ENCODE peak calls at places on chromosome 21, in four cellular contexts. R is GM12878, F is K562, Q is HepG2. K is an unnamed sample.

GRCh38 chr21:38308010-38308784 is 51.4 kb downstream of the KCNJ15 start:
- DNase-seq in R (no peak), F (no peak), Q (no peak), K (no peak)

GRCh38 chr21:20527691-20528090 is 470.5 kb upstream of the NCAM2 start:
- DNase-seq in R (no peak), F (no peak), Q (no peak), K (no peak)

GRCh38 chr21:39079617-39080016 is 103.6 kb downstream of the PSMG1 start:
- DNase-seq in R (no peak), F (no peak), Q (peak), K (no peak)

GRCh38 chr21:44337428-44337827 is 1.8 kb downstream of the CFAP410 start:
- DNase-seq in R (no peak), F (no peak), Q (no peak), K (no peak)

GRCh38 chr21:38256599-38257302 is at the start of gene KCNJ15:
- DNase-seq in R (no peak), F (no peak), Q (no peak), K (no peak)

GRCh38 chr21:33954395-33954794 is 38.8 kb upstream of the ATP5PO start:
- DNase-seq in R (no peak), F (no peak), Q (no peak), K (no peak)

GRCh38 chr21:31184462-31184861 is 146.2 kb upstream of the KRTAP19-8 start:
- DNase-seq in R (no peak), F (no peak), Q (no peak), K (no peak)

GRCh38 chr21:43864806-43865470 is at the start of gene AGPAT3:
- DNase-seq in R (no peak), F (peak), Q (no peak), K (no peak)

GRCh38 chr21:29338256-29338655 is 39.5 kb downstream of the BACH1 start:
- DNase-seq in R (no peak), F (no peak), Q (no peak), K (no peak)

GRCh38 chr21:41241341-41241740 is 73.4 kb downstream of the BACE2 start:
- DNase-seq in R (no peak), F (no peak), Q (no peak), K (no peak)

GRCh38 chr21:26070822-26071425 is 99.6 kb downstream of the APP start:
- DNase-seq in R (no peak), F (no peak), Q (no peak), K (no peak)
- TF ChIP-seq TCF7 in R (no peak), F (no peak), Q (no peak), K (no peak)

GRCh38 chr21:42312626-42313104 is 2.5 kb downstream of the TFF3 start:
- DNase-seq in R (no peak), F (no peak), Q (no peak), K (no peak)
- TF ChIP-seq TCF7 in R (no peak), F (no peak), Q (no peak), K (no peak)

GRCh38 chr21:42692688-42693087 is 39.3 kb downstream of the PDE9A start:
- DNase-seq in R (no peak), F (no peak), Q (no peak), K (no peak)
- TF ChIP-seq TCF7 in R (no peak), F (no peak), Q (no peak), K (no peak)

GRCh38 chr21:35716886-35717285 is 343.4 kb downstream of the SETD4 start:
- DNase-seq in R (no peak), F (no peak), Q (no peak), K (no peak)
- TF ChIP-seq TCF7 in R (no peak), F (no peak), Q (no peak), K (no peak)

GRCh38 chr21:32708069-32708468 is 19.7 kb downstream of the SYNJ1 start:
- DNase-seq in R (no peak), F (no peak), Q (no peak), K (no peak)

GRCh38 chr21:32702702-32703101 is 25.1 kb downstream of the SYNJ1 start:
- DNase-seq in R (no peak), F (no peak), Q (no peak), K (no peak)

GRCh38 chr21:32710069-32710784 is 17.6 kb downstream of the SYNJ1 start:
- DNase-seq in R (no peak), F (no peak), Q (no peak), K (no peak)

GRCh38 chr21:32705901-32706300 is 21.9 kb downstream of the SYNJ1 start:
- DNase-seq in R (no peak), F (no peak), Q (no peak), K (no peak)

GRCh38 chr21:32705139-32705538 is 22.7 kb downstream of the SYNJ1 start:
- DNase-seq in R (no peak), F (no peak), Q (no peak), K (no peak)
- TF ChIP-seq TCF7 in R (no peak), F (no peak), Q (no peak), K (no peak)

K was measured in WTC11.